ENCODE peak calls at places on chromosomes 16 and 17, in eight cellular contexts. B is cardiac fibroblast, C is brain microvascular endothelial cell, T is AG10803, Y is fibroblast of lung, H is Peyer's patch, Q is prostate gland, F is lung. A is an unnamed sample.

GRCh38 chr17:28256370-28256769 is 62.6 kb upstream of the TMEM97 start:
- DNase-seq in H (no peak), B (no peak), Q (no peak), T (no peak), F (no peak), C (no peak), Y (no peak), A (no peak)

GRCh38 chr17:6040473-6040872 is 29.7 kb upstream of the WSCD1 start:
- DNase-seq in H (no peak), Q (no peak), T (no peak), F (no peak), Y (no peak), C (no peak), B (no peak), A (no peak)

GRCh38 chr17:27949304-27949703 is 56.1 kb upstream of the LYRM9 start:
- DNase-seq in B (no peak), T (no peak), Q (no peak), H (no peak), C (no peak), Y (no peak), F (no peak), A (no peak)

GRCh38 chr17:8707591-8708453 is 36.8 kb downstream of the CCDC42 start:
- DNase-seq in H (no peak), C (no peak), Q (no peak), Y (no peak), B (no peak), T (no peak), F (no peak), A (no peak)

GRCh38 chr16:52742608-52743007 is 195.7 kb upstream of the TOX3 start:
- DNase-seq in F (no peak), B (no peak), T (no peak), Q (no peak), H (no peak), Y (no peak), C (no peak), A (no peak)

GRCh38 chr16:84286568-84287220 is 8.0 kb upstream of the WFDC1 start:
- DNase-seq in B (peak), Y (no peak), C (peak), H (no peak), Q (no peak), F (peak), T (peak), A (no peak)

GRCh38 chr16:7765079-7765550 is 432.5 kb downstream of the RBFOX1 start:
- DNase-seq in B (no peak), H (no peak), Q (no peak), F (no peak), T (no peak), Y (no peak), C (no peak), A (no peak)

GRCh38 chr17:8072727-8073461 is 14.6 kb downstream of the ALOX12B start:
- DNase-seq in Q (no peak), F (no peak), B (no peak), H (peak), C (no peak), Y (no peak), T (no peak), A (no peak)

GRCh38 chr17:82419471-82419995 is 1.1 kb upstream of the OGFOD3 start:
- DNase-seq in C (no peak), F (no peak), Q (no peak), T (no peak), B (no peak), Y (no peak), H (no peak), A (no peak)

GRCh38 chr17:81902023-81902652 is at the start of gene NPB:
- DNase-seq in Q (no peak), H (no peak), Y (no peak), F (no peak), C (no peak), B (no peak), T (no peak), A (no peak)

DNA sequence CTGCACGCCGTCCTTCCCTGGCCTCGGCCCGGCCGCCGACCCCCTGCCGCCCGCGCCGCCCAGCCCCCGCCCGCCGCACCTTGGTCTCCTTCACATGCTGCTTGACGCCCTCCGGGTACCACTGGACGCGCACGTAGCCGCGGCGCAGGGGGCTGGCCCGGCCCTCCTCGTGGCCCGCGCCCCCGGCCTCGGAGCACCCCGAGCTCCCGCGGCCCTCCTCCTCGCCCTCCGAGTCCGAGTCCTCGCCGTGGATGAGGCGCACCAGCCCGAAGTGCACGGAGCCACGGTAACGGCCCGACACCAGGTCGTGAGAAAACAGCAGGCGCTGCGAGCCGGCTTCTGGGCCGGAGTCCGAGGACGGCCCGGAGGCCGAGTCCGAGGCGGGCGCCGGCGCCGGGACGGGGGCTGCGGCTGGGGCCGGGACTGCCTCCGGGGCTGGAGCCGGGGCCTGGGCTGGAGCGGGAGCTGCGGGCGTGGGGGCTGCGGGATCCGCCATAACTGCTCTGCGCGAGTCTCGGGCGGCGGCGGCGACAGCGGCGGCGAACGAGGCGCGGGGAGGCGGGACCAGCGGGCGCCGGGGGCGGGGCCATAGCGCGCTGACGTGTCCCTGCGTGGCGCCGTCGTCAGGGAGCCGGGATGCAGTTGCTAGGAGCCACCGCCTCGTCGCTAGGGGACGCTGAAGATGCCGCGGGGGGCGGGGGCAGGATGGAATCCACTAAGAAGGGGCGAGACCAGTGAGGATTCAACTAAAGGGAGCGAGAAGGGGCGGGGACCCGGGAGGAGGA is at the start of gene UBE2O:
- DNase-seq in H (peak), Y (peak), T (peak), F (peak), Q (peak), B (peak), C (peak), A (peak)
- TF ChIP-seq CTCF in H (peak), Y (peak), T (peak), F (peak), Q (peak), B (peak), C (peak), A (peak)

GRCh38 chr17:52892334-52892733 is 733.8 kb upstream of the CA10 start:
- DNase-seq in Q (no peak), H (no peak), C (no peak), B (no peak), F (no peak), T (no peak), Y (no peak), A (no peak)

GRCh38 chr17:52895272-52895671 is 736.8 kb upstream of the CA10 start:
- DNase-seq in C (no peak), Y (no peak), B (no peak), F (no peak), Q (no peak), T (no peak), H (no peak), A (no peak)
- H3K4me3 ChIP-seq in C (no peak), Y (no peak), B (no peak), F (no peak), Q (no peak), T (no peak), H (no peak), A (no peak)

GRCh38 chr17:77959216-77959925 is 868 bp downstream of the TNRC6C start:
- DNase-seq in T (no peak), Q (peak), H (peak), Y (peak), C (peak), F (no peak), B (peak), A (peak)

GRCh38 chr17:77957215-77957868 is 1.2 kb upstream of the TNRC6C start:
- DNase-seq in H (no peak), Q (no peak), B (peak), F (no peak), C (no peak), Y (peak), T (peak), A (peak)

GRCh38 chr17:77959926-77960521 is 1.5 kb downstream of the TNRC6C start:
- DNase-seq in T (no peak), Y (peak), B (peak), F (no peak), Q (no peak), H (no peak), C (no peak), A (peak)

GRCh38 chr17:77958716-77959215 is 263 bp downstream of the TNRC6C start:
- DNase-seq in F (no peak), Q (no peak), T (peak), C (no peak), Y (no peak), B (no peak), H (no peak), A (no peak)

GRCh38 chr17:77957869-77958715 is at the start of gene TNRC6C:
- DNase-seq in Y (peak), C (peak), Q (peak), H (peak), F (peak), T (peak), B (peak), A (peak)
- TF ChIP-seq CTCF in Y (no peak), C (peak), Q (peak), H (no peak), F (no peak), T (peak), B (no peak), A (peak)

DNA sequence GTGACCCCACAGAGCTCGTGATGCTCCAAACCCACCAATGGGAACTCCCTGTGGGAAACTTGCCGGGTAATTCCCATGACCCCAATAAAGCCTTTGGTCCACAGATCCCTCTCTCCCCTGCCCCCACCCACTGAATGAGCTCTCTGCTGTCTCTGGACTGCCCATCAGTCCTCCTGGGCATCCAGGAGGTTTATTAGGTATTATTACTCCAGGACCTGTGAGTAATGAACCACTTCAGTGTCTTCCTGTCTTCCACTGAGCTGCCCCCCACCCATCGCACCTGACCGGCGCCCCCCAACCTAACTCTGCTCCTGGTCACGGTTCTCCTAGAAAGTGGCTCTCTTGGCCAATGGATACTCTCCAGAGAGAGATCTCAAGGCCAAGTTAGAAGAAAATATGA is 28.7 kb upstream of the DNAH17 start:
- DNase-seq in C (no peak), T (no peak), H (no peak), Y (no peak), B (no peak), Q (no peak), F (no peak), A (no peak)
- H3K4me3 ChIP-seq in C (no peak), T (no peak), H (no peak), Y (no peak), B (no peak), Q (no peak), F (no peak), A (no peak)

GRCh38 chr16:66515543-66516171 is 34.3 kb downstream of the TK2 start:
- DNase-seq in Y (peak), B (peak), F (no peak), T (peak), H (peak), C (peak), Q (no peak), A (no peak)

GRCh38 chr16:66516172-66516807 is 33.6 kb downstream of the TK2 start:
- DNase-seq in Q (no peak), F (no peak), Y (peak), C (no peak), T (no peak), H (no peak), B (no peak), A (no peak)

GRCh38 chr16:66517586-66518263 is 32.2 kb downstream of the TK2 start:
- DNase-seq in C (no peak), T (no peak), F (no peak), Y (no peak), B (no peak), H (no peak), Q (no peak), A (no peak)

GRCh38 chr16:66519482-66519881 is 30.4 kb downstream of the TK2 start:
- DNase-seq in F (no peak), C (no peak), Y (no peak), Q (no peak), T (no peak), B (no peak), H (no peak), A (no peak)

DNA sequence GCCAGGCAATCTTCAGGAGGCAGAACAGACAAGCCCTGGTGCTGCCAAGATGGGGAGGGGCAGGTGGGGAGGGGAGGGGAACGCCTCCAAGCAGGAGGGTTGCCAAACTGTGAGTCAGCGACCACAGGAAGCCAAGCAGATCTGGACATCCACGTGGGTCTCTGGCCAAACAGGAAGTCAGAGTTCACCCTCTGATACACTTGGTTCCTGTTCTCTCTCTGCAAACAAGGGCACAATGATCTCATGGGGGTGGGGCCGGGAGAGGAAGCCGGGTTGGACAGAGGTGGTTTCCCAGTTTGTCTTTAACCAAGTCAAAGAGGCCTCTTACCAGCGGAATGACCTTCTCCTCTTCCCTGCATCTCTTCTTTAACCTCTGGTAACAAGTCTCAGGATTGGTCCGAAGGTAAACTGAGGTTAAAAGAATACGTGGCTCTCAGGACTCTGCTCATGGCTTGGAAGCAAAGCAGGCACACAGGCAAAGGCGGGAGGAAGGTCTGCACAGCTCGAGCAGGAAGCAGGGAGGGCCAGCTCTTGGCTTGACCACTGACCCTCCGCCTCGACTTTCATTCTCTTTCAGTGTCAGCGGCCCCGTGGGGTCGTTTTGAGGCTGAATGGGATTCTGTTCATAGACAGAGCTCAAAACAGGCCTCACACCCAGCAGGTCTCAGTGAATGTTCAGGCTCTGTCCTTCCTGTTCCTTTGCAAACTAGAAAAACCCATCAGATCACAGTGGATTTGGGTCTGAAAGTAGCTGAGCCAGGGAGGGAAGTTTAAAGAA is 32.9 kb downstream of the TK2 start:
- DNase-seq in Y (peak), Q (peak), H (peak), F (peak), C (peak), B (peak), T (peak), A (peak)
- TF ChIP-seq CTCF in Y (no peak), Q (no peak), H (no peak), F (no peak), C (no peak), B (no peak), T (no peak), A (no peak)

GRCh38 chr17:48910370-48910769 is 2.2 kb downstream of the UBE2Z start:
- DNase-seq in Y (no peak), Q (no peak), H (no peak), B (no peak), F (no peak), C (no peak), T (no peak), A (no peak)
- H3K4me3 ChIP-seq in Y (no peak), Q (no peak), H (peak), B (peak), F (no peak), C (peak), T (peak), A (no peak)

DNA sequence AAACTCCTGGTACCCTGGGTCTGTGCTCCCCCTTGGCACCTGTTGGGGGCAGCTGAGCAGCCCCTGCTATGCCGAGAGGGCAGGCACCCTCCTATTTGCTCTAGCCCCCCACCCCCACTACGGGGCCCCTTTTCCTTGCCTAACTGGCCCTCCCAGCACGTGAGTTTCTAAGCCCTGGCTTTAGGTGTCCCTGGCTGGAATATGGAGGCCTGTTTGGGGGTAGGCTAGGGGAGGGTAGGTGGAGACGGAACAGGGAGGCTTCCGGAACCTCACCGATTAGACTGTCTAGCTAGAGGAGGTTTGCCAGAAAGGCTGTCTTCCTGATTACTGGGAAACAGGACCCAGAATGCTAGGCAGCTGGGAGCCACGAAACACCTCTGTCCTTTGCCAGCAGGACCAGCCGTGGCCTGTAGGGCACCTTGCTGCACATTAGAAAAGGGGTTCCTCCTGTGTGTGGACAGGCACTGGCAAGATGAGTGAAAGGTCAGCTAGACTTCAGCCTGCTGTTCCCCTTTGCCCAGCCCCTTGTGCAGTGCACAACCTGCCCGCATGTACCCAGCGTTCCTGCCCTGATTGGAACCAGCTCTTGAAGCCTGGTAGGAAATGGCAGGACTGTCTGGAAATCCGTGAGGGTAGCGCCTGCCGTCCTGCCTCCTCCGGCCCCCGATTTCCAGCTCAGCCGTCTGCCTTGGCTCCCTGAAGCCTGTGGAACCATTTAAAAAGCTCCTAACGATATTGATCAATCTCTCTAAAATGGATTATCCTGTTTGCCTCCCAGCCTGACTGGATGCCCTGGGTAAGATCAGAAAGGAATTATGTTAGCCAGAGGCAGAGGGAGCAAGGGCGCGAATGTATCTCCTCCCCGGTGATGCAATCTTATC is 83.4 kb upstream of the GSE1 start:
- DNase-seq in Y (no peak), H (no peak), F (no peak), Q (no peak), B (no peak), C (no peak), T (no peak), A (no peak)
- TF ChIP-seq CTCF in Y (no peak), H (no peak), F (no peak), Q (no peak), B (no peak), C (peak), T (no peak), A (no peak)

GRCh38 chr16:72990003-72990521 is 57.9 kb downstream of the ZFHX3 start:
- DNase-seq in F (peak), Y (peak), B (peak), H (peak), Q (peak), T (peak), C (peak), A (peak)
- H3K4me3 ChIP-seq in F (no peak), Y (peak), B (peak), H (no peak), Q (no peak), T (peak), C (peak), A (peak)

GRCh38 chr16:80367037-80367658 is 173.6 kb upstream of the DYNLRB2 start:
- DNase-seq in B (no peak), Y (no peak), T (no peak), F (no peak), Q (no peak), H (no peak), C (no peak), A (no peak)

GRCh38 chr16:80366023-80366422 is 174.8 kb upstream of the DYNLRB2 start:
- DNase-seq in T (no peak), Y (peak), H (no peak), C (no peak), B (no peak), Q (no peak), F (no peak), A (no peak)

GRCh38 chr16:80369138-80369537 is 171.7 kb upstream of the DYNLRB2 start:
- DNase-seq in Y (no peak), H (no peak), T (no peak), F (no peak), C (no peak), B (no peak), Q (no peak), A (no peak)

GRCh38 chr16:80372341-80372740 is 168.5 kb upstream of the DYNLRB2 start:
- DNase-seq in F (no peak), B (no peak), T (no peak), C (no peak), Q (no peak), Y (peak), H (no peak), A (no peak)

DNA sequence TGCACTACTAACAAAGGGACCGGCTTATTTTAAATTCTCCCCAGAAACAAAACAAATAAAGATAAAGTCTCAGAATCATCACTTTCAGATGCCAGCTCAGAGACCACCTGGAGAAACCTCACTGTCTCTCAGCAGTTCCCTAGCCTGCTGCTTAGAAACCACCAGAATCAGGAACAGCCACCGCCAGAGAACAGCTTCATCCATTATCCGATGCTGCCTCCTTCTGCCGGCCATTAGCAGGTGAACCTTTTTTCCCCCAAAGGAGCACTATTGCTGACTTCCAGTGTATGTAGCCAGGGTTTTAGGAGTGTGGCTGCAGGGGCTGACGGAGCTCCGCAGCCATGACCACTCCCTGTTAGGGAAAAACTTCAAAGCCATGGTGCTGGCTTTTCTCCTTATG is 171.2 kb upstream of the DYNLRB2 start:
- DNase-seq in C (peak), Q (peak), B (peak), Y (peak), F (no peak), H (peak), T (peak), A (peak)
- TF ChIP-seq CTCF in C (peak), Q (peak), B (peak), Y (peak), F (peak), H (no peak), T (peak), A (peak)

A was measured in esophagus muscularis mucosa.